ENCODE peak calls at places on chromosomes 2 and 18, in seven cellular contexts. One of them, this sample, is unnamed.

GRCh38 chr2:160054984-160055725 is 7.3 kb downstream of the PLA2R1 start:
- DNase-seq in neuronal stem cell: no peak
- DNase-seq in mesenchymal stem cell: no peak
- DNase-seq in H9: peak; percentile 77
- DNase-seq in trophoblast cell: no peak
- DNase-seq in H1: peak; percentile 67
- DNase-seq in IMR-90: no peak
- DNase-seq in this sample: peak; percentile 34

GRCh38 chr2:241194811-241195210 is 6.3 kb downstream of the ANO7 start:
- DNase-seq in IMR-90: no peak
- DNase-seq in H1: no peak
- DNase-seq in neuronal stem cell: no peak
- DNase-seq in mesenchymal stem cell: no peak
- DNase-seq in H9: no peak
- DNase-seq in trophoblast cell: no peak
- DNase-seq in this sample: no peak

GRCh38 chr18:8615397-8616025 is 6.3 kb downstream of the RAB12 start:
- DNase-seq in H9: no peak
- DNase-seq in H1: no peak
- DNase-seq in IMR-90: peak; percentile 97
- DNase-seq in neuronal stem cell: no peak
- DNase-seq in mesenchymal stem cell: peak; percentile 97
- DNase-seq in trophoblast cell: peak; percentile 44
- DNase-seq in this sample: peak; percentile 80

GRCh38 chr2:25303517-25304338 is 38.0 kb downstream of the DNMT3A start:
- DNase-seq in IMR-90: no peak
- DNase-seq in H9: no peak
- DNase-seq in H1: no peak
- DNase-seq in neuronal stem cell: no peak
- DNase-seq in mesenchymal stem cell: no peak
- DNase-seq in trophoblast cell: no peak
- DNase-seq in this sample: peak; percentile 26

GRCh38 chr2:158795110-158795924 is at the start of gene DAPL1:
- DNase-seq in H1: no peak
- DNase-seq in H9: no peak
- DNase-seq in trophoblast cell: no peak
- DNase-seq in neuronal stem cell: no peak
- DNase-seq in IMR-90: no peak
- DNase-seq in mesenchymal stem cell: no peak
- DNase-seq in this sample: peak; percentile 81

GRCh38 chr18:13620206-13620672 is 106.1 kb downstream of the FAM210A start:
- DNase-seq in neuronal stem cell: no peak
- DNase-seq in H1: no peak
- DNase-seq in mesenchymal stem cell: no peak
- DNase-seq in H9: no peak
- DNase-seq in trophoblast cell: no peak
- DNase-seq in IMR-90: no peak
- DNase-seq in this sample: peak; percentile 21

GRCh38 chr18:48897531-48897930 is 53.2 kb downstream of the SMAD7 start:
- DNase-seq in H9: no peak
- DNase-seq in trophoblast cell: no peak
- DNase-seq in IMR-90: peak; percentile 42
- DNase-seq in neuronal stem cell: no peak
- DNase-seq in H1: no peak
- DNase-seq in mesenchymal stem cell: no peak
- DNase-seq in this sample: no peak

GRCh38 chr2:174716785-174717184 is 47.5 kb downstream of the CHRNA1 start:
- DNase-seq in H1: no peak
- DNase-seq in H9: no peak
- DNase-seq in trophoblast cell: no peak
- DNase-seq in IMR-90: no peak
- DNase-seq in mesenchymal stem cell: no peak
- DNase-seq in neuronal stem cell: no peak
- DNase-seq in this sample: no peak

GRCh38 chr2:118089015-118089800 is 937 bp downstream of the INSIG2 start:
- DNase-seq in neuronal stem cell: peak; percentile 14
- DNase-seq in mesenchymal stem cell: peak; percentile 70
- DNase-seq in IMR-90: peak; percentile 58
- DNase-seq in trophoblast cell: peak; percentile 33
- DNase-seq in H9: no peak
- DNase-seq in H1: no peak
- DNase-seq in this sample: peak; percentile 27

GRCh38 chr18:71324356-71324755 is 1035.5 kb downstream of the SOCS6 start:
- DNase-seq in mesenchymal stem cell: no peak
- DNase-seq in neuronal stem cell: no peak
- DNase-seq in H1: no peak
- DNase-seq in IMR-90: no peak
- DNase-seq in H9: no peak
- DNase-seq in trophoblast cell: no peak
- DNase-seq in this sample: no peak

GRCh38 chr2:231321021-231321420 is 74.5 kb upstream of the B3GNT7 start:
- DNase-seq in H1: peak; percentile 40
- DNase-seq in H9: no peak
- DNase-seq in mesenchymal stem cell: no peak
- DNase-seq in neuronal stem cell: no peak
- DNase-seq in trophoblast cell: peak; percentile 34
- DNase-seq in IMR-90: no peak
- DNase-seq in this sample: no peak

GRCh38 chr2:84631047-84631446 is 114.7 kb downstream of the DNAH6 start:
- DNase-seq in IMR-90: peak; percentile 53
- DNase-seq in neuronal stem cell: peak; percentile 14
- DNase-seq in H9: no peak
- DNase-seq in trophoblast cell: peak; percentile 68
- DNase-seq in H1: no peak
- DNase-seq in mesenchymal stem cell: peak; percentile 27
- DNase-seq in this sample: peak; percentile 34

GRCh38 chr2:7950035-7950612 is 731.7 kb upstream of the ID2 start:
- DNase-seq in mesenchymal stem cell: no peak
- DNase-seq in neuronal stem cell: no peak
- DNase-seq in IMR-90: no peak
- DNase-seq in H9: no peak
- DNase-seq in trophoblast cell: no peak
- DNase-seq in H1: no peak
- DNase-seq in this sample: no peak

GRCh38 chr18:46771141-46771540 is 14.3 kb upstream of the ST8SIA5 start:
- DNase-seq in neuronal stem cell: no peak
- DNase-seq in trophoblast cell: no peak
- DNase-seq in H1: no peak
- DNase-seq in H9: no peak
- DNase-seq in IMR-90: no peak
- DNase-seq in mesenchymal stem cell: no peak
- DNase-seq in this sample: peak; percentile 26

GRCh38 chr2:2527162-2527561 is 196.1 kb upstream of the MYT1L start:
- DNase-seq in trophoblast cell: peak; percentile 6
- DNase-seq in neuronal stem cell: no peak
- DNase-seq in H1: no peak
- DNase-seq in IMR-90: peak; percentile 22
- DNase-seq in mesenchymal stem cell: no peak
- DNase-seq in H9: no peak
- DNase-seq in this sample: peak; percentile 45

GRCh38 chr18:32770181-32770650 is 2.6 kb downstream of the KLHL14 start:
- DNase-seq in H9: peak; percentile 47
- DNase-seq in IMR-90: no peak
- DNase-seq in H1: no peak
- DNase-seq in trophoblast cell: no peak
- DNase-seq in mesenchymal stem cell: peak; percentile 42
- DNase-seq in neuronal stem cell: no peak
- DNase-seq in this sample: no peak

GRCh38 chr2:102736174-102736606 is 25.6 kb upstream of the TMEM182 start:
- DNase-seq in trophoblast cell: peak; percentile 42
- DNase-seq in IMR-90: peak; percentile 20
- DNase-seq in H9: peak; percentile 39
- DNase-seq in neuronal stem cell: peak; percentile 5
- DNase-seq in H1: no peak
- DNase-seq in mesenchymal stem cell: peak; percentile 55
- DNase-seq in this sample: peak; percentile 41

GRCh38 chr2:136347976-136348375 is 230.0 kb upstream of the CXCR4 start:
- DNase-seq in IMR-90: no peak
- DNase-seq in mesenchymal stem cell: no peak
- DNase-seq in trophoblast cell: no peak
- DNase-seq in H9: no peak
- DNase-seq in H1: peak; percentile 31
- DNase-seq in neuronal stem cell: no peak
- DNase-seq in this sample: no peak

GRCh38 chr2:228282371-228282770 is 100.9 kb upstream of the SPHKAP start:
- DNase-seq in H9: no peak
- DNase-seq in H1: no peak
- DNase-seq in mesenchymal stem cell: no peak
- DNase-seq in neuronal stem cell: no peak
- DNase-seq in IMR-90: no peak
- DNase-seq in trophoblast cell: no peak
- DNase-seq in this sample: no peak

GRCh38 chr2:97968228-97968627 is 27.5 kb downstream of the TMEM131 start:
- DNase-seq in trophoblast cell: no peak
- DNase-seq in IMR-90: no peak
- DNase-seq in H1: no peak
- DNase-seq in H9: no peak
- DNase-seq in mesenchymal stem cell: no peak
- DNase-seq in neuronal stem cell: no peak
- DNase-seq in this sample: no peak

GRCh38 chr2:45275806-45276205 is 266.6 kb upstream of the SIX2 start:
- DNase-seq in H9: no peak
- DNase-seq in H1: no peak
- DNase-seq in IMR-90: no peak
- DNase-seq in mesenchymal stem cell: no peak
- DNase-seq in trophoblast cell: peak; percentile 78
- DNase-seq in neuronal stem cell: no peak
- DNase-seq in this sample: no peak

GRCh38 chr2:172953411-172953810 is 122.2 kb upstream of the MAP3K20 start:
- DNase-seq in H1: no peak
- DNase-seq in trophoblast cell: no peak
- DNase-seq in IMR-90: no peak
- DNase-seq in mesenchymal stem cell: no peak
- DNase-seq in neuronal stem cell: no peak
- DNase-seq in H9: no peak
- DNase-seq in this sample: no peak

GRCh38 chr2:226478121-226478809 is 321.4 kb downstream of the IRS1 start:
- DNase-seq in H9: peak; percentile 31
- DNase-seq in H1: no peak
- DNase-seq in mesenchymal stem cell: peak; percentile 90
- DNase-seq in trophoblast cell: peak; percentile 76
- DNase-seq in neuronal stem cell: peak; percentile 33
- DNase-seq in IMR-90: peak; percentile 96
- DNase-seq in this sample: peak; percentile 89

GRCh38 chr2:46857871-46858696 is 57.5 kb downstream of the MCFD2 start:
- DNase-seq in H9: no peak
- DNase-seq in IMR-90: peak; percentile 92
- DNase-seq in H1: no peak
- DNase-seq in mesenchymal stem cell: peak; percentile 78
- DNase-seq in trophoblast cell: peak; percentile 98
- DNase-seq in neuronal stem cell: no peak
- DNase-seq in this sample: no peak

GRCh38 chr2:74530239-74531161 is 767 bp downstream of the HTRA2 start:
- DNase-seq in IMR-90: peak; percentile 52
- DNase-seq in mesenchymal stem cell: peak; percentile 55
- DNase-seq in neuronal stem cell: no peak
- DNase-seq in H9: peak; percentile 53
- DNase-seq in trophoblast cell: peak; percentile 38
- DNase-seq in H1: no peak
- DNase-seq in this sample: peak; percentile 67

GRCh38 chr18:32711862-32712261 is 61.0 kb downstream of the KLHL14 start:
- DNase-seq in H9: no peak
- DNase-seq in mesenchymal stem cell: no peak
- DNase-seq in trophoblast cell: no peak
- DNase-seq in neuronal stem cell: no peak
- DNase-seq in IMR-90: no peak
- DNase-seq in H1: no peak
- DNase-seq in this sample: no peak

GRCh38 chr18:48475635-48476549 is 62.9 kb upstream of the CTIF start:
- DNase-seq in H1: peak; percentile 54
- DNase-seq in trophoblast cell: peak; percentile 93
- DNase-seq in neuronal stem cell: peak; percentile 55
- DNase-seq in mesenchymal stem cell: peak; percentile 80
- DNase-seq in IMR-90: peak; percentile 82
- DNase-seq in H9: peak; percentile 81
- DNase-seq in this sample: peak; percentile 88

DNA sequence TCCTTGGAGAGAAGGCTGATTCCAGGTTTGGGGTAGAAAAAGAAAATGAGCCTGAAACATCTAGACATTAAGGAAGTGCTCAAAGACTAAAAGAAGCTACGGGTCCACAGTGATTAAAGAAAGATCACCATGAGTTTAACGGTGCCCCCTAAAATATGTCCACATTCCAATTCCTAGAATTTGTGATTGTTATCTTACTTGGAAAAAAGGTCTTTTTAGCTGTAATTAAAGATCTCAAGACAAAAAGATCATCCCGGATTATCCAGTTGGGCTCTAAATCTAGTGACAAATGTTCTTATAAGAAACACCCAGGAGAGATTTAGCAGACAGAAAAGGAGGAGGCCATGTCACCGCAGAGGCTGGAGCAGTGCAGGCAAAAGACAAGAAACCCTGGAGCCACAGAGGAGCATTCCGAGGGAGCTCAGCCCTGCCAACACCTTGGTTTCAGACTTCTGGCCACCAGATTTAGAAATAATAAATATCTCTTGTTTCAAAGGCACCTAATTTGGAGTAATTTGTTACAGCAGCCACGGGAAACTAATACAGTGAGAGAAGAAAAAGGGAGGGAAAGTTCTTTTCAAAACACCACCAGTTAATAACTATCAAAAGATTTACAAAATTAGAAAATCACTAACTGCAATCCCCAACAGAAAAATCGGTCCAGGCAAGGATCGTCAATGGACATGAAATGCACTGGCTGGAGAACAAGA is 8.5 kb downstream of the UXS1 start:
- DNase-seq in H1: no peak
- DNase-seq in H9: no peak
- DNase-seq in neuronal stem cell: no peak
- DNase-seq in trophoblast cell: no peak
- DNase-seq in IMR-90: no peak
- DNase-seq in mesenchymal stem cell: no peak
- DNase-seq in this sample: no peak
- H3K4me1 ChIP-seq in H1: peaks cover 8% of the 10 kb centered on the region
- H3K4me1 ChIP-seq in H9: peaks cover 4% of the 10 kb centered on the region
- H3K4me1 ChIP-seq in neuronal stem cell: no peaks in the 10 kb centered on the region
- H3K4me1 ChIP-seq in trophoblast cell: no peaks in the 10 kb centered on the region
- H3K4me1 ChIP-seq in IMR-90: peaks cover 10% of the 10 kb centered on the region
- H3K4me1 ChIP-seq in mesenchymal stem cell: peaks cover 22% of the 10 kb centered on the region
- H3K4me1 ChIP-seq in this sample: peaks cover 5% of the 10 kb centered on the region

GRCh38 chr2:43218550-43219382 is 7.6 kb downstream of the ZFP36L2 start:
- DNase-seq in neuronal stem cell: no peak
- DNase-seq in IMR-90: peak; percentile 10
- DNase-seq in mesenchymal stem cell: peak; percentile 40
- DNase-seq in H9: peak; percentile 63
- DNase-seq in trophoblast cell: peak; percentile 33
- DNase-seq in H1: no peak
- DNase-seq in this sample: peak; percentile 75
- H3K4me2 ChIP-seq in neuronal stem cell: no peak overlapping the region
- H3K4me2 ChIP-seq in IMR-90: peak overlapping the region; percentile 89
- H3K4me2 ChIP-seq in mesenchymal stem cell: peak overlapping the region; percentile 74
- H3K4me2 ChIP-seq in H9: peak overlapping the region; percentile 60
- H3K4me2 ChIP-seq in trophoblast cell: peak overlapping the region; percentile 54
- H3K4me2 ChIP-seq in H1: peak overlapping the region; percentile 78
- H3K4me2 ChIP-seq in this sample: peak overlapping the region; percentile 9

GRCh38 chr18:23105030-23105429 is 30.3 kb upstream of the CABLES1 start:
- DNase-seq in mesenchymal stem cell: no peak
- DNase-seq in IMR-90: no peak
- DNase-seq in H9: no peak
- DNase-seq in H1: no peak
- DNase-seq in trophoblast cell: peak; percentile 90
- DNase-seq in neuronal stem cell: no peak
- DNase-seq in this sample: no peak
- H4K8ac ChIP-seq in mesenchymal stem cell: no peak overlapping the region
- H4K8ac ChIP-seq in IMR-90: no peak overlapping the region
- H4K8ac ChIP-seq in H9: no peak overlapping the region
- H4K8ac ChIP-seq in H1: no peak overlapping the region
- H4K8ac ChIP-seq in trophoblast cell: no peak overlapping the region
- H4K8ac ChIP-seq in neuronal stem cell: no peak overlapping the region
- H4K8ac ChIP-seq in this sample: no peak overlapping the region

GRCh38 chr2:63048367-63049171 is 2.1 kb upstream of the OTX1 start:
- DNase-seq in IMR-90: no peak
- DNase-seq in H1: peak; percentile 81
- DNase-seq in H9: peak; percentile 74
- DNase-seq in neuronal stem cell: peak; percentile 53
- DNase-seq in trophoblast cell: no peak
- DNase-seq in mesenchymal stem cell: peak; percentile 47
- DNase-seq in this sample: peak; percentile 67
- H3K4me1 ChIP-seq in IMR-90: peaks cover 5% of the 10 kb centered on the region
- H3K4me1 ChIP-seq in H1: peaks cover 48% of the 10 kb centered on the region
- H3K4me1 ChIP-seq in H9: peaks cover 3% of the 10 kb centered on the region
- H3K4me1 ChIP-seq in neuronal stem cell: peaks cover 38% of the 10 kb centered on the region
- H3K4me1 ChIP-seq in trophoblast cell: peaks cover 30% of the 10 kb centered on the region
- H3K4me1 ChIP-seq in mesenchymal stem cell: peaks cover 31% of the 10 kb centered on the region
- H3K4me1 ChIP-seq in this sample: peaks cover 10% of the 10 kb centered on the region

This sample was measured in mesendoderm.